ENCODE peak calls at places on chromosome X, in eight cellular contexts. One of them, this sample, is unnamed.

GRCh38 chrX:18099745-18100144 is 120.9 kb downstream of the BEND2 start:
- DNase-seq in mesothelial cell of epicardium: no peak
- DNase-seq in stimulated activated CD4-positive, alpha-beta T cell treated with anti-CD3 and anti-CD28 coated beads, Interleukin-4, amount 100 ng/mL, for 24 hours: no peak
- DNase-seq in endothelial cell: no peak
- DNase-seq in epithelial cell of prostate: peak
- DNase-seq in germinal center: no peak
- DNase-seq in left ventricle myocardium inferior: no peak
- DNase-seq in activated naive CD8-positive, alpha-beta T cell treated with anti-CD3 and anti-CD28 coated beads for 36 hours: no peak
- DNase-seq in this sample: no peak

GRCh38 chrX:113580486-113580885 is 739.9 kb upstream of the AMOT start:
- DNase-seq in mesothelial cell of epicardium: no peak
- DNase-seq in stimulated activated CD4-positive, alpha-beta T cell treated with anti-CD3 and anti-CD28 coated beads, Interleukin-4, amount 100 ng/mL, for 24 hours: no peak
- DNase-seq in endothelial cell: no peak
- DNase-seq in epithelial cell of prostate: no peak
- DNase-seq in germinal center: no peak
- DNase-seq in left ventricle myocardium inferior: no peak
- DNase-seq in activated naive CD8-positive, alpha-beta T cell treated with anti-CD3 and anti-CD28 coated beads for 36 hours: no peak
- DNase-seq in this sample: no peak

GRCh38 chrX:114267127-114267526 is 316.8 kb upstream of the HTR2C start:
- DNase-seq in mesothelial cell of epicardium: no peak
- DNase-seq in stimulated activated CD4-positive, alpha-beta T cell treated with anti-CD3 and anti-CD28 coated beads, Interleukin-4, amount 100 ng/mL, for 24 hours: no peak
- DNase-seq in endothelial cell: no peak
- DNase-seq in epithelial cell of prostate: no peak
- DNase-seq in germinal center: no peak
- DNase-seq in left ventricle myocardium inferior: no peak
- DNase-seq in activated naive CD8-positive, alpha-beta T cell treated with anti-CD3 and anti-CD28 coated beads for 36 hours: no peak
- DNase-seq in this sample: no peak

GRCh38 chrX:44043496-44043895 is 70.3 kb upstream of the NDP start:
- DNase-seq in mesothelial cell of epicardium: no peak
- DNase-seq in stimulated activated CD4-positive, alpha-beta T cell treated with anti-CD3 and anti-CD28 coated beads, Interleukin-4, amount 100 ng/mL, for 24 hours: no peak
- DNase-seq in endothelial cell: no peak
- DNase-seq in epithelial cell of prostate: no peak
- DNase-seq in germinal center: no peak
- DNase-seq in left ventricle myocardium inferior: no peak
- DNase-seq in activated naive CD8-positive, alpha-beta T cell treated with anti-CD3 and anti-CD28 coated beads for 36 hours: no peak
- DNase-seq in this sample: no peak

GRCh38 chrX:1181131-1181530 is 31.3 kb downstream of the CRLF2 start:
- DNase-seq in mesothelial cell of epicardium: no peak
- DNase-seq in stimulated activated CD4-positive, alpha-beta T cell treated with anti-CD3 and anti-CD28 coated beads, Interleukin-4, amount 100 ng/mL, for 24 hours: peak
- DNase-seq in endothelial cell: no peak
- DNase-seq in epithelial cell of prostate: no peak
- DNase-seq in germinal center: no peak
- DNase-seq in left ventricle myocardium inferior: no peak
- DNase-seq in activated naive CD8-positive, alpha-beta T cell treated with anti-CD3 and anti-CD28 coated beads for 36 hours: no peak
- DNase-seq in this sample: no peak

GRCh38 chrX:74924449-74925209 is 623 bp downstream of the NEXMIF start:
- DNase-seq in mesothelial cell of epicardium: peak
- DNase-seq in stimulated activated CD4-positive, alpha-beta T cell treated with anti-CD3 and anti-CD28 coated beads, Interleukin-4, amount 100 ng/mL, for 24 hours: peak
- DNase-seq in endothelial cell: peak
- DNase-seq in epithelial cell of prostate: no peak
- DNase-seq in germinal center: peak
- DNase-seq in left ventricle myocardium inferior: peak
- DNase-seq in activated naive CD8-positive, alpha-beta T cell treated with anti-CD3 and anti-CD28 coated beads for 36 hours: peak
- DNase-seq in this sample: no peak

GRCh38 chrX:12901486-12901885 is 4.9 kb upstream of the TLR8 start:
- DNase-seq in mesothelial cell of epicardium: no peak
- DNase-seq in stimulated activated CD4-positive, alpha-beta T cell treated with anti-CD3 and anti-CD28 coated beads, Interleukin-4, amount 100 ng/mL, for 24 hours: peak
- DNase-seq in endothelial cell: peak
- DNase-seq in epithelial cell of prostate: no peak
- DNase-seq in germinal center: peak
- DNase-seq in left ventricle myocardium inferior: peak
- DNase-seq in activated naive CD8-positive, alpha-beta T cell treated with anti-CD3 and anti-CD28 coated beads for 36 hours: peak
- DNase-seq in this sample: peak

GRCh38 chrX:46642145-46642544 is 68.6 kb downstream of the CHST7 start:
- DNase-seq in mesothelial cell of epicardium: no peak
- DNase-seq in stimulated activated CD4-positive, alpha-beta T cell treated with anti-CD3 and anti-CD28 coated beads, Interleukin-4, amount 100 ng/mL, for 24 hours: no peak
- DNase-seq in endothelial cell: no peak
- DNase-seq in epithelial cell of prostate: no peak
- DNase-seq in germinal center: no peak
- DNase-seq in left ventricle myocardium inferior: no peak
- DNase-seq in activated naive CD8-positive, alpha-beta T cell treated with anti-CD3 and anti-CD28 coated beads for 36 hours: no peak
- DNase-seq in this sample: no peak

GRCh38 chrX:74492720-74493201 is 71.5 kb downstream of the SLC16A2 start:
- DNase-seq in mesothelial cell of epicardium: no peak
- DNase-seq in stimulated activated CD4-positive, alpha-beta T cell treated with anti-CD3 and anti-CD28 coated beads, Interleukin-4, amount 100 ng/mL, for 24 hours: peak
- DNase-seq in endothelial cell: peak
- DNase-seq in epithelial cell of prostate: no peak
- DNase-seq in germinal center: no peak
- DNase-seq in left ventricle myocardium inferior: no peak
- DNase-seq in activated naive CD8-positive, alpha-beta T cell treated with anti-CD3 and anti-CD28 coated beads for 36 hours: no peak
- DNase-seq in this sample: no peak